ENCODE peak calls at places on chromosomes 5 and 9, in eight cellular contexts. One of them, this sample, is unnamed. For H3K4me1, the result is how much of the 10 kb centered on the place peaks cover.

GRCh38 chr5:76294573-76294972 is 108.5 kb upstream of the IQGAP2 start:
- DNase-seq in tibial nerve: no peak
- DNase-seq in NT2/D1: no peak
- DNase-seq in heart right ventricle: no peak
- DNase-seq in A549: no peak
- DNase-seq in CD8-positive, alpha-beta T cell: no peak
- DNase-seq in mucosa of descending colon: no peak
- DNase-seq in GM23338: no peak
- DNase-seq in this sample: no peak

GRCh38 chr9:22210262-22210661 is 201.2 kb upstream of the CDKN2B start:
- DNase-seq in heart right ventricle: no peak
- DNase-seq in tibial nerve: no peak
- DNase-seq in mucosa of descending colon: no peak
- DNase-seq in NT2/D1: no peak
- DNase-seq in GM23338: no peak
- DNase-seq in CD8-positive, alpha-beta T cell: no peak
- DNase-seq in A549: no peak
- DNase-seq in this sample: no peak

GRCh38 chr5:159786901-159787691 is 129.2 kb upstream of the ADRA1B start:
- DNase-seq in tibial nerve: peak
- DNase-seq in heart right ventricle: peak
- DNase-seq in GM23338: no peak
- DNase-seq in CD8-positive, alpha-beta T cell: no peak
- DNase-seq in A549: no peak
- DNase-seq in mucosa of descending colon: peak
- DNase-seq in NT2/D1: no peak
- DNase-seq in this sample: no peak

GRCh38 chr5:132510076-132510475 is 19.5 kb upstream of the IRF1 start:
- DNase-seq in heart right ventricle: no peak
- DNase-seq in CD8-positive, alpha-beta T cell: no peak
- DNase-seq in NT2/D1: no peak
- DNase-seq in mucosa of descending colon: no peak
- DNase-seq in tibial nerve: no peak
- DNase-seq in GM23338: no peak
- DNase-seq in A549: no peak
- DNase-seq in this sample: no peak

GRCh38 chr9:76798527-76798926 is 34.3 kb downstream of the PCA3 start:
- DNase-seq in CD8-positive, alpha-beta T cell: no peak
- DNase-seq in tibial nerve: no peak
- DNase-seq in GM23338: no peak
- DNase-seq in heart right ventricle: no peak
- DNase-seq in NT2/D1: no peak
- DNase-seq in mucosa of descending colon: no peak
- DNase-seq in A549: no peak
- DNase-seq in this sample: no peak

GRCh38 chr5:123813937-123814624 is 302.1 kb downstream of the CSNK1G3 start:
- DNase-seq in tibial nerve: no peak
- DNase-seq in CD8-positive, alpha-beta T cell: no peak
- DNase-seq in NT2/D1: no peak
- DNase-seq in heart right ventricle: no peak
- DNase-seq in mucosa of descending colon: no peak
- DNase-seq in GM23338: no peak
- DNase-seq in A549: no peak
- DNase-seq in this sample: no peak

GRCh38 chr5:122313001-122313402 is 965 bp downstream of the SNCAIP start:
- DNase-seq in GM23338: peak
- DNase-seq in A549: no peak
- DNase-seq in heart right ventricle: peak
- DNase-seq in NT2/D1: no peak
- DNase-seq in mucosa of descending colon: peak
- DNase-seq in CD8-positive, alpha-beta T cell: no peak
- DNase-seq in tibial nerve: peak
- DNase-seq in this sample: peak

GRCh38 chr5:137752873-137753226 is 1.3 kb downstream of the HNRNPA0 start:
- DNase-seq in heart right ventricle: peak
- DNase-seq in tibial nerve: peak
- DNase-seq in CD8-positive, alpha-beta T cell: peak
- DNase-seq in A549: no peak
- DNase-seq in mucosa of descending colon: no peak
- DNase-seq in NT2/D1: no peak
- DNase-seq in GM23338: peak
- DNase-seq in this sample: peak

GRCh38 chr5:86909896-86910295 is 292.2 kb downstream of the COX7C start:
- DNase-seq in tibial nerve: no peak
- DNase-seq in heart right ventricle: no peak
- DNase-seq in GM23338: no peak
- DNase-seq in mucosa of descending colon: no peak
- DNase-seq in A549: no peak
- DNase-seq in CD8-positive, alpha-beta T cell: no peak
- DNase-seq in NT2/D1: no peak
- DNase-seq in this sample: no peak

GRCh38 chr9:93507780-93508179 is 54.4 kb upstream of the FAM120AOS start:
- DNase-seq in heart right ventricle: no peak
- DNase-seq in NT2/D1: no peak
- DNase-seq in A549: no peak
- DNase-seq in CD8-positive, alpha-beta T cell: no peak
- DNase-seq in mucosa of descending colon: no peak
- DNase-seq in GM23338: no peak
- DNase-seq in tibial nerve: no peak
- DNase-seq in this sample: no peak

GRCh38 chr5:31416547-31416946 is 115.3 kb downstream of the DROSHA start:
- DNase-seq in tibial nerve: no peak
- DNase-seq in mucosa of descending colon: no peak
- DNase-seq in heart right ventricle: no peak
- DNase-seq in A549: no peak
- DNase-seq in CD8-positive, alpha-beta T cell: no peak
- DNase-seq in NT2/D1: no peak
- DNase-seq in GM23338: no peak
- DNase-seq in this sample: no peak

GRCh38 chr9:81649475-81649874 is 39.9 kb downstream of the TLE1 start:
- DNase-seq in CD8-positive, alpha-beta T cell: no peak
- DNase-seq in tibial nerve: no peak
- DNase-seq in NT2/D1: no peak
- DNase-seq in mucosa of descending colon: no peak
- DNase-seq in GM23338: peak
- DNase-seq in heart right ventricle: no peak
- DNase-seq in A549: no peak
- DNase-seq in this sample: no peak

GRCh38 chr5:52139888-52140580 is 647.7 kb upstream of the ITGA1 start:
- DNase-seq in CD8-positive, alpha-beta T cell: no peak
- DNase-seq in A549: no peak
- DNase-seq in mucosa of descending colon: no peak
- DNase-seq in tibial nerve: no peak
- DNase-seq in heart right ventricle: no peak
- DNase-seq in NT2/D1: no peak
- DNase-seq in GM23338: no peak
- DNase-seq in this sample: no peak

GRCh38 chr5:140258873-140259272 is 44.0 kb downstream of the PFDN1 start:
- DNase-seq in NT2/D1: no peak
- DNase-seq in tibial nerve: no peak
- DNase-seq in CD8-positive, alpha-beta T cell: no peak
- DNase-seq in heart right ventricle: no peak
- DNase-seq in A549: no peak
- DNase-seq in mucosa of descending colon: no peak
- DNase-seq in GM23338: no peak
- DNase-seq in this sample: no peak
- H3K4me1 ChIP-seq in NT2/D1: under half
- H3K4me1 ChIP-seq in tibial nerve: under half
- H3K4me1 ChIP-seq in CD8-positive, alpha-beta T cell: under half
- H3K4me1 ChIP-seq in heart right ventricle: under half
- H3K4me1 ChIP-seq in A549: under half
- H3K4me1 ChIP-seq in mucosa of descending colon: under half
- H3K4me1 ChIP-seq in GM23338: under half
- H3K4me1 ChIP-seq in this sample: under half

GRCh38 chr5:127706691-127707090 is 3.5 kb downstream of the CCDC192 start:
- DNase-seq in NT2/D1: no peak
- DNase-seq in mucosa of descending colon: no peak
- DNase-seq in GM23338: no peak
- DNase-seq in tibial nerve: no peak
- DNase-seq in CD8-positive, alpha-beta T cell: no peak
- DNase-seq in heart right ventricle: no peak
- DNase-seq in A549: no peak
- DNase-seq in this sample: no peak

GRCh38 chr5:127707209-127707608 is 4.0 kb downstream of the CCDC192 start:
- DNase-seq in tibial nerve: no peak
- DNase-seq in NT2/D1: no peak
- DNase-seq in mucosa of descending colon: no peak
- DNase-seq in GM23338: no peak
- DNase-seq in heart right ventricle: no peak
- DNase-seq in A549: no peak
- DNase-seq in CD8-positive, alpha-beta T cell: no peak
- DNase-seq in this sample: no peak

GRCh38 chr5:127702913-127703575 is at the start of gene CCDC192:
- DNase-seq in CD8-positive, alpha-beta T cell: no peak
- DNase-seq in GM23338: peak
- DNase-seq in heart right ventricle: no peak
- DNase-seq in A549: no peak
- DNase-seq in mucosa of descending colon: no peak
- DNase-seq in tibial nerve: no peak
- DNase-seq in NT2/D1: peak
- DNase-seq in this sample: no peak

GRCh38 chr5:127702434-127702833 is 757 bp upstream of the CCDC192 start:
- DNase-seq in GM23338: no peak
- DNase-seq in tibial nerve: no peak
- DNase-seq in heart right ventricle: no peak
- DNase-seq in CD8-positive, alpha-beta T cell: no peak
- DNase-seq in NT2/D1: no peak
- DNase-seq in A549: no peak
- DNase-seq in mucosa of descending colon: no peak
- DNase-seq in this sample: no peak

DNA sequence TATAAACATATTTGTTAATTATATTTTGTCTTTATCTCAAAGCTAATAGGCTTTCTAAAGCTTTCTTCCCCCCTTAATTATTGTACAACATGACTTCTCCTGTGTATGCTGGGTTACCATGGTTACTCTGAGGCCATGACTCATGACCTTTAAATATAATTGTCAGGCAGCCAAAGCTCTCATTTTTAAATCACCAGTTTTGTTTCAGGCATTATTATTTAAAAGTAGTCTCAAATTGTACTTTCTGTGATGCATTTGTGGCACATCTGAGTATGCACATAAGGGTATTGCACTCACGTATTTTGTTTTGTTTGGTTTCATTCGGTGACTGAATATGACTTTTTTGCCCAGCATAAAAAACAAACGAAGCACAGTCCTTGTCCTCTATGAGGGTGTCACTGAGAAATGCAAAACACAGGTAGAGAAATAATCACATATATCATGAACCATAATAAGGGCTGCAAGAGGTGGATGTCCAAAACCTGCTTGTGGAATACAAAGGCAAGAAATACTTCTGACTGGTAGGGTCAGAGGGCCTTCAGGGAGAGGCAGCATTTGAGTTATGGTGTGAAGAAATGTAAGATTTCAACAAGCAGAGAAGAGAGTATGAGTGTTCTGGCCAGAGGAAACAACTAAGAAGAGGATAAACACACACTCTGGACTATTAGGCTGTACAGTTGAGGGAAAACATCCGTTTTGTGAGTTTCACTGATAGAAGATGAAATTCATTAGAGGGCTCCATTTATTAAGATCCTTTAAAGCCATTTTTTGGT is 2.1 kb downstream of the CCDC192 start:
- DNase-seq in CD8-positive, alpha-beta T cell: no peak
- DNase-seq in A549: peak
- DNase-seq in mucosa of descending colon: no peak
- DNase-seq in heart right ventricle: no peak
- DNase-seq in NT2/D1: no peak
- DNase-seq in GM23338: peak
- DNase-seq in tibial nerve: peak
- DNase-seq in this sample: no peak
- H3K4me1 ChIP-seq in CD8-positive, alpha-beta T cell: under half
- H3K4me1 ChIP-seq in A549: under half
- H3K4me1 ChIP-seq in mucosa of descending colon: under half
- H3K4me1 ChIP-seq in heart right ventricle: under half
- H3K4me1 ChIP-seq in NT2/D1: under half
- H3K4me1 ChIP-seq in GM23338: under half
- H3K4me1 ChIP-seq in tibial nerve: under half
- H3K4me1 ChIP-seq in this sample: under half

GRCh38 chr9:99108131-99108530 is 3.2 kb downstream of the TGFBR1 start:
- DNase-seq in NT2/D1: no peak
- DNase-seq in heart right ventricle: no peak
- DNase-seq in tibial nerve: no peak
- DNase-seq in A549: no peak
- DNase-seq in CD8-positive, alpha-beta T cell: no peak
- DNase-seq in mucosa of descending colon: no peak
- DNase-seq in GM23338: no peak
- DNase-seq in this sample: no peak

GRCh38 chr9:99105152-99106043 is 485 bp downstream of the TGFBR1 start:
- DNase-seq in CD8-positive, alpha-beta T cell: peak
- DNase-seq in GM23338: peak
- DNase-seq in NT2/D1: peak
- DNase-seq in A549: peak
- DNase-seq in heart right ventricle: peak
- DNase-seq in tibial nerve: peak
- DNase-seq in mucosa of descending colon: peak
- DNase-seq in this sample: peak

GRCh38 chr9:99104459-99105151 is at the start of gene TGFBR1:
- DNase-seq in mucosa of descending colon: peak
- DNase-seq in tibial nerve: peak
- DNase-seq in NT2/D1: peak
- DNase-seq in GM23338: peak
- DNase-seq in A549: peak
- DNase-seq in CD8-positive, alpha-beta T cell: peak
- DNase-seq in heart right ventricle: peak
- DNase-seq in this sample: peak

GRCh38 chr9:99103909-99104458 is 929 bp upstream of the TGFBR1 start:
- DNase-seq in CD8-positive, alpha-beta T cell: peak
- DNase-seq in mucosa of descending colon: no peak
- DNase-seq in GM23338: peak
- DNase-seq in heart right ventricle: peak
- DNase-seq in tibial nerve: peak
- DNase-seq in NT2/D1: no peak
- DNase-seq in A549: no peak
- DNase-seq in this sample: no peak

GRCh38 chr9:99106044-99106375 is 1.1 kb downstream of the TGFBR1 start:
- DNase-seq in NT2/D1: no peak
- DNase-seq in A549: no peak
- DNase-seq in mucosa of descending colon: no peak
- DNase-seq in heart right ventricle: no peak
- DNase-seq in CD8-positive, alpha-beta T cell: no peak
- DNase-seq in tibial nerve: no peak
- DNase-seq in GM23338: no peak
- DNase-seq in this sample: no peak
- H3K4me1 ChIP-seq in NT2/D1: under half
- H3K4me1 ChIP-seq in A549: under half
- H3K4me1 ChIP-seq in mucosa of descending colon: under half
- H3K4me1 ChIP-seq in heart right ventricle: under half
- H3K4me1 ChIP-seq in CD8-positive, alpha-beta T cell: half or more
- H3K4me1 ChIP-seq in tibial nerve: under half
- H3K4me1 ChIP-seq in GM23338: under half
- H3K4me1 ChIP-seq in this sample: half or more

DNA sequence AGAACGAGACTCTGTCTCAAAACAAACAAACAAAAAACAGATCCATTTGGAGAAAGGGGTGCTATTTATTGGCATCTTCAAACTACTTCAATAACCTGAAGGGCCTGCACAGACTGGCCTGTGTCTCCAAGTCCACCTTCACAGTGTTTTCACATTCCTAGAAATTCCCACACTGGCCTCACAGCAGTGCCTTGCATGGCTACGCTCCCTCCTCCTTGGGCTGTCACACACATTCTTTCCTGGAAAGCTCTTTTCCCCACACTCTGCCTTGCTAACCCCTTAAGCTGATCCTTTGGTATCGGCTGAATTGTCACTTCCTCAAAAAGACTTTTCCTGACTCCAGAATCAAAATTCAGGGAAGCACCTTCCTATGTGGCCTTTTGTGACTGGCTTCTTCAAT is 19.8 kb downstream of the FAM151B start:
- DNase-seq in tibial nerve: no peak
- DNase-seq in NT2/D1: no peak
- DNase-seq in mucosa of descending colon: no peak
- DNase-seq in GM23338: peak
- DNase-seq in CD8-positive, alpha-beta T cell: no peak
- DNase-seq in A549: no peak
- DNase-seq in heart right ventricle: no peak
- DNase-seq in this sample: no peak
- H3K4me1 ChIP-seq in tibial nerve: under half
- H3K4me1 ChIP-seq in NT2/D1: under half
- H3K4me1 ChIP-seq in mucosa of descending colon: under half
- H3K4me1 ChIP-seq in GM23338: under half
- H3K4me1 ChIP-seq in CD8-positive, alpha-beta T cell: under half
- H3K4me1 ChIP-seq in A549: under half
- H3K4me1 ChIP-seq in heart right ventricle: under half
- H3K4me1 ChIP-seq in this sample: under half

This sample was measured in left lung.